ENCODE peak calls at places on chromosome 10, in seven cellular contexts. K is RWPE1; C is neural progenitor cell; H is lung; D is left cardiac atrium; B is stimulated activated naive B cell treated with anti-CD40 and anti-IgM and Interleukin-4, amounts not matched to agents 10 μg/mL and 1 μg/mL and 100 μg/mL, for 72 hours; Y is stimulated activated CD4-positive, alpha-beta T cell treated with anti-CD3 and anti-CD28 coated beads, Interleukin-15, amount 100 ng/mL, for 24 hours. R is an unnamed sample.

GRCh38 chr10:88848499-88848898 is 3.1 kb downstream of the ANKRD22 start:
- DNase-seq in B (no peak), Y (no peak), H (no peak), K (peak), C (no peak), D (no peak), R (no peak)

GRCh38 chr10:100103581-100103980 is 21.9 kb upstream of the CPN1 start:
- DNase-seq in Y (no peak), D (no peak), C (no peak), H (no peak), B (no peak), K (no peak), R (no peak)

GRCh38 chr10:125812128-125812527 is 10.9 kb downstream of the UROS start:
- DNase-seq in C (no peak), B (no peak), K (no peak), H (no peak), Y (no peak), D (no peak), R (no peak)

GRCh38 chr10:60260321-60260720 is 129.4 kb downstream of the ANK3 start:
- DNase-seq in C (no peak), B (no peak), Y (no peak), D (no peak), H (no peak), K (no peak), R (no peak)

GRCh38 chr10:13658864-13659685 is 72.3 kb downstream of the PRPF18 start:
- DNase-seq in C (no peak), H (no peak), D (peak), K (no peak), Y (peak), B (no peak), R (peak)

GRCh38 chr10:1404953-1405260 is 332.4 kb downstream of the ADARB2 start:
- DNase-seq in H (peak), Y (no peak), C (no peak), B (no peak), D (no peak), K (no peak), R (no peak)

GRCh38 chr10:100969175-100970075 is at the start of gene SEMA4G:
- DNase-seq in K (peak), H (no peak), C (peak), Y (peak), B (peak), D (peak), R (peak)

GRCh38 chr10:1050555-1050954 is 1.6 kb upstream of the IDI1 start:
- DNase-seq in Y (peak), K (peak), C (peak), B (peak), D (no peak), H (peak), R (no peak)

GRCh38 chr10:131641231-131641630 is 259.6 kb upstream of the PPP2R2D start:
- DNase-seq in H (peak), C (no peak), B (peak), D (no peak), K (no peak), Y (peak), R (no peak)

GRCh38 chr10:97582169-97582568 is 2.0 kb upstream of the HOGA1 start:
- DNase-seq in D (no peak), K (no peak), H (no peak), C (no peak), B (no peak), Y (no peak), R (no peak)

GRCh38 chr10:49508249-49508648 is 30.7 kb downstream of the ERCC6 start:
- DNase-seq in C (no peak), D (no peak), H (no peak), Y (peak), B (no peak), K (no peak), R (no peak)

GRCh38 chr10:111996103-111996502 is 187.5 kb downstream of the GPAM start:
- DNase-seq in C (no peak), K (no peak), D (no peak), Y (no peak), B (no peak), H (no peak), R (no peak)

GRCh38 chr10:122232781-122233180 is 38.3 kb upstream of the BTBD16 start:
- DNase-seq in B (no peak), H (no peak), C (no peak), Y (no peak), D (no peak), K (no peak), R (no peak)

GRCh38 chr10:45378866-45379265 is 4.8 kb downstream of the ALOX5 start:
- DNase-seq in D (no peak), H (no peak), B (no peak), K (no peak), C (no peak), Y (no peak), R (no peak)

GRCh38 chr10:58371473-58371872 is 13.7 kb upstream of the TFAM start:
- DNase-seq in C (no peak), D (no peak), B (no peak), Y (no peak), H (no peak), K (no peak), R (no peak)

GRCh38 chr10:12130237-12130872 is 878 bp downstream of the SEC61A2 start:
- DNase-seq in B (peak), Y (peak), C (peak), D (no peak), H (peak), K (peak), R (peak)

GRCh38 chr10:125043824-125044658 is 102.1 kb downstream of the ZRANB1 start:
- DNase-seq in C (no peak), K (no peak), Y (no peak), H (no peak), D (no peak), B (no peak), R (no peak)

GRCh38 chr10:31896972-31897384 is 31.7 kb downstream of the ARHGAP12 start:
- DNase-seq in Y (no peak), B (no peak), H (no peak), C (no peak), D (no peak), K (peak), R (no peak)

GRCh38 chr10:68989317-68989990 is 851 bp downstream of the KIFBP start:
- DNase-seq in H (no peak), C (no peak), B (no peak), K (no peak), Y (no peak), D (no peak), R (no peak)

GRCh38 chr10:8229153-8229552 is 174.7 kb downstream of the GATA3 start:
- DNase-seq in C (no peak), H (no peak), D (no peak), Y (no peak), K (no peak), B (no peak), R (no peak)

GRCh38 chr10:119942973-119943372 is 50.4 kb downstream of the SEC23IP start:
- DNase-seq in B (no peak), D (no peak), C (no peak), K (no peak), Y (no peak), H (no peak), R (no peak)

GRCh38 chr10:119139464-119140067 is 25.9 kb downstream of the SFXN4 start:
- DNase-seq in B (no peak), D (peak), C (peak), K (peak), H (peak), Y (peak), R (no peak)

R was measured in cerebellum.